ENCODE peak calls at places on chromosomes 3 and 15, in nine cellular contexts. One of them, this sample, is unnamed.

GRCh38 chr15:58873267-58873666 is 60.2 kb downstream of the SLTM start:
- DNase-seq in HepG2: no peak
- DNase-seq in neuronal stem cell: no peak
- DNase-seq in AG10803: peak
- DNase-seq in kidney: no peak
- DNase-seq in heart right ventricle: no peak
- DNase-seq in SK-N-MC: no peak
- DNase-seq in heart left ventricle: no peak
- DNase-seq in bronchial epithelial cell: peak
- DNase-seq in this sample: no peak

GRCh38 chr3:194487289-194488006 is 646 bp upstream of the ATP13A3 start:
- DNase-seq in HepG2: no peak
- DNase-seq in heart right ventricle: peak
- DNase-seq in SK-N-MC: no peak
- DNase-seq in AG10803: no peak
- DNase-seq in heart left ventricle: peak
- DNase-seq in kidney: peak
- DNase-seq in neuronal stem cell: no peak
- DNase-seq in bronchial epithelial cell: no peak
- DNase-seq in this sample: no peak

GRCh38 chr15:52066842-52067544 is 45.6 kb downstream of the BCL2L10 start:
- DNase-seq in AG10803: no peak
- DNase-seq in kidney: no peak
- DNase-seq in neuronal stem cell: no peak
- DNase-seq in heart left ventricle: no peak
- DNase-seq in bronchial epithelial cell: no peak
- DNase-seq in HepG2: no peak
- DNase-seq in heart right ventricle: no peak
- DNase-seq in SK-N-MC: no peak
- DNase-seq in this sample: no peak

GRCh38 chr15:67080900-67081431 is 15.6 kb downstream of the SMAD3 start:
- DNase-seq in bronchial epithelial cell: no peak
- DNase-seq in SK-N-MC: no peak
- DNase-seq in HepG2: no peak
- DNase-seq in neuronal stem cell: no peak
- DNase-seq in heart right ventricle: no peak
- DNase-seq in kidney: peak
- DNase-seq in AG10803: peak
- DNase-seq in heart left ventricle: peak
- DNase-seq in this sample: peak

GRCh38 chr15:78895411-78895810 is 22.7 kb downstream of the MORF4L1 start:
- DNase-seq in SK-N-MC: no peak
- DNase-seq in bronchial epithelial cell: no peak
- DNase-seq in HepG2: no peak
- DNase-seq in AG10803: no peak
- DNase-seq in heart right ventricle: no peak
- DNase-seq in heart left ventricle: no peak
- DNase-seq in kidney: no peak
- DNase-seq in neuronal stem cell: no peak
- DNase-seq in this sample: no peak

GRCh38 chr15:84982301-84982920 is 755 bp downstream of the PDE8A start:
- DNase-seq in bronchial epithelial cell: no peak
- DNase-seq in heart left ventricle: peak
- DNase-seq in kidney: peak
- DNase-seq in neuronal stem cell: no peak
- DNase-seq in SK-N-MC: no peak
- DNase-seq in HepG2: peak
- DNase-seq in heart right ventricle: peak
- DNase-seq in AG10803: no peak
- DNase-seq in this sample: peak

GRCh38 chr3:158918008-158918407 is 116.2 kb downstream of the MFSD1 start:
- DNase-seq in bronchial epithelial cell: peak
- DNase-seq in heart left ventricle: no peak
- DNase-seq in heart right ventricle: no peak
- DNase-seq in HepG2: peak
- DNase-seq in AG10803: peak
- DNase-seq in kidney: no peak
- DNase-seq in SK-N-MC: no peak
- DNase-seq in neuronal stem cell: peak
- DNase-seq in this sample: peak

GRCh38 chr3:45760878-45761711 is 35.2 kb downstream of the SLC6A20 start:
- DNase-seq in neuronal stem cell: peak
- DNase-seq in heart left ventricle: peak
- DNase-seq in bronchial epithelial cell: peak
- DNase-seq in kidney: peak
- DNase-seq in HepG2: peak
- DNase-seq in heart right ventricle: no peak
- DNase-seq in AG10803: peak
- DNase-seq in SK-N-MC: no peak
- DNase-seq in this sample: peak

GRCh38 chr3:99213019-99213418 is 311.5 kb upstream of the DCBLD2 start:
- DNase-seq in AG10803: no peak
- DNase-seq in kidney: no peak
- DNase-seq in HepG2: no peak
- DNase-seq in heart right ventricle: no peak
- DNase-seq in heart left ventricle: no peak
- DNase-seq in bronchial epithelial cell: no peak
- DNase-seq in SK-N-MC: no peak
- DNase-seq in neuronal stem cell: no peak
- DNase-seq in this sample: no peak

GRCh38 chr3:194686816-194687637 is 1.3 kb downstream of the FAM43A start:
- DNase-seq in SK-N-MC: no peak
- DNase-seq in neuronal stem cell: peak
- DNase-seq in bronchial epithelial cell: peak
- DNase-seq in heart left ventricle: peak
- DNase-seq in HepG2: no peak
- DNase-seq in AG10803: peak
- DNase-seq in heart right ventricle: peak
- DNase-seq in kidney: peak
- DNase-seq in this sample: no peak

DNA sequence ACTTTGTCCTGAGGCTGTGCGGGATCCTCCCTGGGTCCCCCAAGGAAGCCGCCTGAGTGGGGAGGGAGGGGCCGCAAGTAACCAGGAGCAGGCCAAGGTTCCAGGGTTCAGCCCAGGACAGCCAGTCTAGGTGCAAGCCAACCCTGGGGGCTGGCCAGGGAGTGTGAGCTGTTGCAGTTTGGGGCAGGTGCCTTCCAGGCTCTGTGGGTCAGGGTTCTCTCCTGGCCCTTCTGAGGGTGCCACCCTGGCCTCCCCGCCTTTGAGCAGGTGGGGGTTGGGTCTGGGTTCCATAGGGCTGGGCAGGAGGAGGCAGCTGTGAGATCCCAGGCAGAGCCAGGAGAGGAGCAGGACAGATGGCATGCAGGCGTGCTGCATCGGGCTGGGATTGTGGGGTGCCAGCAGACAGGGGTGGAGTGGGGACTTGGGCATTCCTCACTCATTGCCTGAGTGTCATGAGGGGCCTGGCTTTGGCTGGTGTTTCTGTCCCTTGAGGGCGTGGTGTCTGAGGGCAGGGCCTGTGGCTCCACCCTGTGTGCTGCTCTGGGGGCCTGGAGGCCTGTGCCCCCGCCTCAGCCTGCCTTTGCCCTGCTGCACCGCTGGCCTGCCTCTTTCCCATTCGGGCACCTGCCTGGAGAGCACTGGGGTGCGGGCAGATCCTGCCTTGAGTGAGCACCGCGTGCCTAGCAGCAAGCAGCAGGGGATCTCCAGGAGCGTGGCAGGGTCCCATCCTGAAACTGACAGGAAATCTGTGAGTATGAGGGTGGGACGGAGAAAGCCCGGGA is 18.4 kb downstream of the KLF13 start:
- DNase-seq in bronchial epithelial cell: no peak
- DNase-seq in kidney: peak
- DNase-seq in heart left ventricle: peak
- DNase-seq in SK-N-MC: no peak
- DNase-seq in neuronal stem cell: no peak
- DNase-seq in heart right ventricle: peak
- DNase-seq in AG10803: peak
- DNase-seq in HepG2: no peak
- DNase-seq in this sample: no peak
- H3K4me3 ChIP-seq in bronchial epithelial cell: no peak
- H3K4me3 ChIP-seq in kidney: peak
- H3K4me3 ChIP-seq in heart left ventricle: no peak
- H3K4me3 ChIP-seq in SK-N-MC: no peak
- H3K4me3 ChIP-seq in neuronal stem cell: no peak
- H3K4me3 ChIP-seq in heart right ventricle: no peak
- H3K4me3 ChIP-seq in AG10803: peak
- H3K4me3 ChIP-seq in HepG2: no peak
- H3K4me3 ChIP-seq in this sample: no peak

DNA sequence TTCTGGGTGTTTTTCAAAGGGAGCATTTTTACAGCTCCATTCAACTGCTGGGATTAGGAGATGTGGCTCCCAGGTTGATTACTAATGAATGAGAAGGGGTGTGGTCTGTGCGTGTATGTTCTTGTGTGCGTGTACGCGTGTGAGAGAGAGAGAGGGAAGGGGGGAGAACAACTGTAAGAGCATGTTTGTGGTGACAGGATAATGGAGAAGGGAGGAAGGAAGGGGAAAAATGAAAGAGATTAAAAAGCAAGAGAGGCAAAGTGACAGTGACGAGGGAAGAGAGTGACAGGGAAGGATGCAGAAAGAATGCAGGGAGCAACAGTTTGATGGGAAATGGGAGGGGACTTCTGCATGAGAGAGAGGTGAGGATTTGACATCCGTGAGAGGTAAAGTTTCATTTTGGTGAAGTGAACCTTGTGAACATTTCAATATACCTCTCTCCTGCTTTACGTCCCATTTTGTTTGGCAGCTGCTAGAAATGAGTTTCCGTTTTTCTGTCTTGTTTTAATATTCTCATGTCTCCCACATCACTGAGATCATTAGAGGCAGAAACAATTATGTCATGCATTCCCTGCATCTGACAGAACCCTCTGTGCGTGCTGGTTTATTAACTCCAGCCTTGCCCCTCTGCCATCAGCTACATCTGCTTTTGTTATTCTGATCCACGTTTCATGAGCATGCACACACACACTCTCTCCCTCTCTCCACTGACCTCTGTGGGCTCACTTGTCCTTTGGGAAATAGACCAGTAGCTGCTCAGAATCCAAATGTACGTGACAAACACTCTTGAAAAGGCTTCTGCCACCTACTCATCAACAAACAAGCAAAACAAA is 161.6 kb downstream of the GAP43 start:
- DNase-seq in kidney: no peak
- DNase-seq in SK-N-MC: no peak
- DNase-seq in AG10803: peak
- DNase-seq in heart left ventricle: peak
- DNase-seq in heart right ventricle: no peak
- DNase-seq in bronchial epithelial cell: peak
- DNase-seq in neuronal stem cell: no peak
- DNase-seq in HepG2: no peak
- DNase-seq in this sample: no peak
- H3K4me3 ChIP-seq in kidney: peak
- H3K4me3 ChIP-seq in SK-N-MC: peak
- H3K4me3 ChIP-seq in AG10803: peak
- H3K4me3 ChIP-seq in heart left ventricle: peak
- H3K4me3 ChIP-seq in heart right ventricle: no peak
- H3K4me3 ChIP-seq in bronchial epithelial cell: peak
- H3K4me3 ChIP-seq in neuronal stem cell: peak
- H3K4me3 ChIP-seq in HepG2: peak
- H3K4me3 ChIP-seq in this sample: peak

GRCh38 chr3:105365171-105365535 is 1.6 kb upstream of the ALCAM start:
- DNase-seq in HepG2: no peak
- DNase-seq in kidney: no peak
- DNase-seq in bronchial epithelial cell: peak
- DNase-seq in SK-N-MC: no peak
- DNase-seq in heart right ventricle: no peak
- DNase-seq in neuronal stem cell: no peak
- DNase-seq in AG10803: no peak
- DNase-seq in heart left ventricle: no peak
- DNase-seq in this sample: no peak
- H3K4me3 ChIP-seq in HepG2: peak
- H3K4me3 ChIP-seq in kidney: peak
- H3K4me3 ChIP-seq in bronchial epithelial cell: peak
- H3K4me3 ChIP-seq in SK-N-MC: peak
- H3K4me3 ChIP-seq in heart right ventricle: no peak
- H3K4me3 ChIP-seq in neuronal stem cell: peak
- H3K4me3 ChIP-seq in AG10803: peak
- H3K4me3 ChIP-seq in heart left ventricle: no peak
- H3K4me3 ChIP-seq in this sample: peak

GRCh38 chr3:58176827-58177489 is 33.8 kb downstream of the DNASE1L3 start:
- DNase-seq in bronchial epithelial cell: peak
- DNase-seq in neuronal stem cell: no peak
- DNase-seq in kidney: no peak
- DNase-seq in heart left ventricle: no peak
- DNase-seq in SK-N-MC: no peak
- DNase-seq in heart right ventricle: no peak
- DNase-seq in AG10803: no peak
- DNase-seq in HepG2: no peak
- DNase-seq in this sample: no peak

GRCh38 chr3:58173670-58174472 is 36.9 kb downstream of the DNASE1L3 start:
- DNase-seq in heart right ventricle: peak
- DNase-seq in bronchial epithelial cell: peak
- DNase-seq in HepG2: peak
- DNase-seq in heart left ventricle: peak
- DNase-seq in SK-N-MC: no peak
- DNase-seq in neuronal stem cell: no peak
- DNase-seq in kidney: no peak
- DNase-seq in AG10803: no peak
- DNase-seq in this sample: no peak

GRCh38 chr3:58176185-58176530 is 34.6 kb downstream of the DNASE1L3 start:
- DNase-seq in HepG2: no peak
- DNase-seq in kidney: no peak
- DNase-seq in heart left ventricle: no peak
- DNase-seq in SK-N-MC: no peak
- DNase-seq in neuronal stem cell: no peak
- DNase-seq in bronchial epithelial cell: no peak
- DNase-seq in heart right ventricle: no peak
- DNase-seq in AG10803: no peak
- DNase-seq in this sample: no peak

GRCh38 chr3:58175429-58176184 is 35.2 kb downstream of the DNASE1L3 start:
- DNase-seq in AG10803: peak
- DNase-seq in heart left ventricle: no peak
- DNase-seq in neuronal stem cell: no peak
- DNase-seq in heart right ventricle: no peak
- DNase-seq in SK-N-MC: no peak
- DNase-seq in bronchial epithelial cell: peak
- DNase-seq in kidney: no peak
- DNase-seq in HepG2: peak
- DNase-seq in this sample: no peak

DNA sequence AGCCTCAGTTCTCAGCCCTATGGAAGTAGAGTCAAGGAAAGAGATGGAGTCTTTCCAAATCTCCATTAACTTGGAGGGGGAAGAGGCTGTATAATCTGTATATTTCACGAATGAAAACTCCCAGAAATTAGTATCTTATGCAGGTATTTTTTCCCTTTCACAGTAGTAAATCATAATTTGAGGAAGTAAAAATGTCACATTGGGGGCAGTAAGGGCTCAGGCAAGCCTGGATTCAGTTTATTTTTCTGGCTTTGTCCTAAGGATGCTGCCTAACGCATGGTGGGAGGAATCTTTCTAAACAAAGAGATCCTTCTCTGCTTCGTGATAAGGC is 35.7 kb downstream of the DNASE1L3 start:
- DNase-seq in SK-N-MC: no peak
- DNase-seq in bronchial epithelial cell: no peak
- DNase-seq in HepG2: no peak
- DNase-seq in AG10803: no peak
- DNase-seq in neuronal stem cell: no peak
- DNase-seq in heart left ventricle: no peak
- DNase-seq in kidney: no peak
- DNase-seq in heart right ventricle: no peak
- DNase-seq in this sample: no peak
- H3K4me3 ChIP-seq in SK-N-MC: no peak
- H3K4me3 ChIP-seq in bronchial epithelial cell: no peak
- H3K4me3 ChIP-seq in HepG2: peak
- H3K4me3 ChIP-seq in AG10803: no peak
- H3K4me3 ChIP-seq in neuronal stem cell: no peak
- H3K4me3 ChIP-seq in heart left ventricle: no peak
- H3K4me3 ChIP-seq in kidney: peak
- H3K4me3 ChIP-seq in heart right ventricle: no peak
- H3K4me3 ChIP-seq in this sample: no peak